ENCODE peak calls at places on chromosomes 2 and 18, in five cellular contexts. I is right cardiac atrium, H is body of pancreas, E is H1, L is spleen. B is an unnamed sample.

GRCh38 chr2:177921726-177922125 is 150.9 kb downstream of the PDE11A start:
- DNase-seq in I (no peak), H (no peak), E (no peak), L (no peak), B (no peak)

GRCh38 chr2:51013060-51013746 is 18.7 kb downstream of the NRXN1 start:
- DNase-seq in I (no peak), H (peak; percentile 61), E (no peak), L (no peak), B (no peak)

GRCh38 chr2:214810670-214811069 is 1.2 kb upstream of the BARD1 start:
- DNase-seq in I (peak; percentile 13), H (peak; percentile 20), E (no peak), L (peak; percentile 81), B (no peak)

GRCh38 chr2:104965900-104966299 is 72.0 kb upstream of the MRPS9 start:
- DNase-seq in I (no peak), H (no peak), E (no peak), L (no peak), B (no peak)

GRCh38 chr2:207167129-207167923 is 1.6 kb upstream of the KLF7 start:
- DNase-seq in I (no peak), H (no peak), E (no peak), L (no peak), B (no peak)

GRCh38 chr2:197072533-197072932 is 146.0 kb upstream of the PGAP1 start:
- DNase-seq in I (no peak), H (no peak), E (no peak), L (no peak), B (no peak)

GRCh38 chr2:381181-381580 is 93.3 kb upstream of the ALKAL2 start:
- DNase-seq in I (no peak), H (no peak), E (no peak), L (no peak), B (no peak)

GRCh38 chr2:232418466-232419244 is 12.0 kb downstream of the ALPG start:
- DNase-seq in I (no peak), H (no peak), E (no peak), L (peak; percentile 56), B (no peak)

GRCh38 chr18:10563886-10564285 is 38.1 kb downstream of the NAPG start:
- DNase-seq in I (no peak), H (no peak), E (no peak), L (no peak), B (no peak)

GRCh38 chr2:151357359-151357758 is at the start of gene TNFAIP6:
- DNase-seq in I (no peak), H (no peak), E (no peak), L (no peak), B (no peak)
- H3K27ac ChIP-seq in I (no peak within 1 kb of the TSS), H (no peak within 1 kb of the TSS), E (no peak within 1 kb of the TSS), L (peak within 1 kb of the TSS; percentile 80), B (no peak within 1 kb of the TSS)

DNA sequence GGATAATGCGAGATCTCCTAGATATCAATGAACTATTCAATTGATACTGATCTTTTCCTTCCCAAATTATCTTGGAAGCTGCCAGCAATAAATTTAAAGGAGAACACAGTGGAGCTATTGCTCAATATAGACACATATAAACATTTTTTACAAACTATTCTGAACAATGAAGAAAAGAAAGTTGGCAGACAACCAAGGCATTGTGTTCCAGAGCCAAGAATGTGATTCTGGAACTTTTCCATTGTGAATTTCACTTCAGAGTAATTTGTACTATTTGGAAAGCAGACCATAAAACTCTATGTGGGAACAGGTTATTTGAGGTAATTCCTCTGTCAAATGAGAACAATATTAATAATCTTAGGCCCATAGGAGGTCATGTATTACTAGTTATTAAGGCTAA is 588.2 kb downstream of the IRS1 start:
- DNase-seq in I (no peak), H (peak; percentile 14), E (no peak), L (no peak), B (no peak)
- H3K4me1 ChIP-seq in I (no peaks in the 10 kb centered on the region), H (no peaks in the 10 kb centered on the region), E (no peaks in the 10 kb centered on the region), L (no peaks in the 10 kb centered on the region), B (no peaks in the 10 kb centered on the region)

GRCh38 chr18:61579581-61579980 is 246.4 kb downstream of the CDH20 start:
- DNase-seq in I (no peak), H (no peak), E (no peak), L (no peak), B (no peak)

GRCh38 chr18:61580061-61580460 is 246.8 kb downstream of the CDH20 start:
- DNase-seq in I (no peak), H (no peak), E (no peak), L (no peak), B (no peak)

GRCh38 chr18:61583548-61583947 is 250.3 kb downstream of the CDH20 start:
- DNase-seq in I (no peak), H (no peak), E (no peak), L (no peak), B (no peak)

GRCh38 chr18:61581578-61582204 is 248.5 kb downstream of the CDH20 start:
- DNase-seq in I (peak; percentile 69), H (peak; percentile 77), E (peak; percentile 71), L (peak; percentile 88), B (peak; percentile 35)

GRCh38 chr18:61582205-61582710 is 249.0 kb downstream of the CDH20 start:
- DNase-seq in I (peak; percentile 53), H (no peak), E (no peak), L (no peak), B (no peak)
- H3K4me3 ChIP-seq in I (peak overlapping the region; percentile 38), H (no peak overlapping the region), E (peak overlapping the region; percentile 37), L (peak overlapping the region; percentile 13), B (no peak overlapping the region)

DNA sequence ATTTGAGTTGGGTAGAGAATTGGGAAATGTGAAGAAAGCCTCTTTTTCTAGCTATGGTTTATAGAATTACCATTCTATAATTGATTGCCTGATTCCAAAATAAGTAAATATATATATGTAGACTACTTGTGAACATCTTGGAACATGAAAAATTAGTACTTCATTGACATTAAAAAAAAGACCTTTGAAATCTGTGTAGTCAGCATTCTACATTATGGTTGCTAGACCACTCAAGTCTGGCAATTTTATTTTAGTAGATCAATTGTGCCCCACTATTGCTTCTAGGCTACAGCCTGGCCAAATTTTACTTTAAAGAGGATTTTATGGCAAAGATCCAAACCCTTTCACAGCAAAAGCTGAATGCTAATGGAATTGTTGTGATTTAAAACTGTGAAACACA is 279.8 kb downstream of the IKZF2 start:
- DNase-seq in I (no peak), H (no peak), E (no peak), L (no peak), B (no peak)
- H3K27ac ChIP-seq in I (no peak overlapping the region), H (no peak overlapping the region), E (no peak overlapping the region), L (no peak overlapping the region), B (no peak overlapping the region)

GRCh38 chr18:29161429-29161828 is 984.5 kb upstream of the CDH2 start:
- DNase-seq in I (no peak), H (no peak), E (no peak), L (no peak), B (no peak)

GRCh38 chr18:29164993-29165599 is 988.2 kb upstream of the CDH2 start:
- DNase-seq in I (no peak), H (no peak), E (no peak), L (no peak), B (no peak)

GRCh38 chr18:29164020-29164706 is 987.2 kb upstream of the CDH2 start:
- DNase-seq in I (no peak), H (no peak), E (no peak), L (no peak), B (no peak)

GRCh38 chr18:29160123-29160522 is 983.2 kb upstream of the CDH2 start:
- DNase-seq in I (no peak), H (no peak), E (no peak), L (no peak), B (no peak)

DNA sequence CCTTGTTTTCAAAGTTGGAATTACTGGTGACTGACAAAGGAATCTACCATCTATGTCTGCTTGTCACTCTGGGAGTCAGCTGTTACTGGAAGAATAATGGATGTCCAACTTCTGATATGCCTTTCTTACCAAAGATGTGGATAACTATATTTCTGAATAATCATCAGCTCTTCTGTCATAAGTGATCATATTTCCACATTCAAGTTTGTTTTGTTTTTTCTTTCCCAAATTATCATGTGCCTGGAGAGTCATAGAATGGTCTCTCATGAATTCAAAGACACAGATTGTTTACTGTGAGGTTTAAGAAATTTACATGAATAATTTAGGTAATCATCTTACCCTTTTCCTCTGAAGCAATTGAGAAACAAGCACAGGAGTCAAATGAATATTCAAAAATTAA is 986.7 kb upstream of the CDH2 start:
- DNase-seq in I (no peak), H (no peak), E (no peak), L (no peak), B (no peak)
- H3K4me1 ChIP-seq in I (no peaks in the 10 kb centered on the region), H (no peaks in the 10 kb centered on the region), E (no peaks in the 10 kb centered on the region), L (no peaks in the 10 kb centered on the region), B (no peaks in the 10 kb centered on the region)

DNA sequence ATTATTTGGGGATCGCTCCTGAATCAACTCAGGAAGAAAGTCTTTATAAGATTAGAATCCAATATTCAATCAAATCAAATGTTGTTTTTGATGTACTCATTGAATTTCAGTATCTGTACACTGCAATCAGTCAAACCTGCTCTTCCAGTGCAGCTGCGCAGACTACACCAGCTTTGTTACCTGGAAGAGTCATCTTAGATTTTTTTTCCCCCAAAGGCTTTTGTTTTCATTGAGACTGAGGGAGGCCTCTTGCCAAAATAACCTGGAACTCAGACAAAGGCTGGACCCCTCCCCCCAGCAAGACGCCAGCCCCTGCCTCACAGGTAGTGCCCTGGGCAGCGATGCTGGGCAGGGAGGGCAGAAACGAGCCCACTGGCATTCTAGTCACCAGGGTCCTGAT is 74.8 kb downstream of the ARHGEF4 start:
- DNase-seq in I (no peak), H (no peak), E (no peak), L (no peak), B (no peak)
- H3K4me3 ChIP-seq in I (no peak overlapping the region), H (no peak overlapping the region), E (no peak overlapping the region), L (no peak overlapping the region), B (no peak overlapping the region)

DNA sequence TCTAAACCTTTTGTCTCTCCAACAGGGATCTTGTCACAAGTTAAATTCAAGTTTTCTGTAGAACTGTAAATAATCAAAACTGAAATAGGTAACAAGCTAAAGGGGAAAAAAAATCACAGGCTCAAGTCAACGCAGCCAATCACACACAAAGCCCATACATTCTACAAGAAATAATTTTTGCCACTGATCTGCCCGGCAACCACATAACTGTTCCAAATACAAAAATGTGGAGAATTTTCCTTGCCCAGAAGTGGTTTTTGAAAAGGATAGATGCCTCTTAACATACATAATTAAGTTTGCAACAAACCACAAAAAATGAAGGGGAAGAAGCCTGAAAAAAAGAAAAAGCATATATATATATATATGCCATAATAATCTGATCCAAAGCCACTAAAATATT is 60.3 kb downstream of the FARSB start:
- DNase-seq in I (no peak), H (no peak), E (no peak), L (no peak), B (no peak)
- H3K27ac ChIP-seq in I (no peak overlapping the region), H (no peak overlapping the region), E (no peak overlapping the region), L (no peak overlapping the region), B (no peak overlapping the region)

GRCh38 chr2:60974652-60975051 is 42.9 kb upstream of the PEX13 start:
- DNase-seq in I (no peak), H (no peak), E (no peak), L (no peak), B (no peak)

GRCh38 chr2:60976875-60977561 is 40.5 kb upstream of the PEX13 start:
- DNase-seq in I (no peak), H (no peak), E (no peak), L (no peak), B (peak; percentile 35)

GRCh38 chr2:60973705-60974104 is 43.8 kb upstream of the PEX13 start:
- DNase-seq in I (no peak), H (no peak), E (no peak), L (no peak), B (no peak)

GRCh38 chr2:60977562-60977895 is 40.0 kb upstream of the PEX13 start:
- DNase-seq in I (no peak), H (no peak), E (no peak), L (no peak), B (no peak)

GRCh38 chr2:60976271-60976670 is 41.2 kb upstream of the PEX13 start:
- DNase-seq in I (no peak), H (no peak), E (no peak), L (no peak), B (no peak)
- H3K4me1 ChIP-seq in I (no peaks in the 10 kb centered on the region), H (peaks cover 13% of the 10 kb centered on the region), E (no peaks in the 10 kb centered on the region), L (peaks cover 33% of the 10 kb centered on the region), B (peaks cover 4% of the 10 kb centered on the region)